ENCODE peak calls at places on chromosomes 4 and X, in six cellular contexts. S is PC-3, X is AG10803, Y is bronchial epithelial cell, O is tibial nerve, T is fibroblast of mammary gland. C is an unnamed sample.

GRCh38 chr4:123284166-123284565 is 112.4 kb upstream of the SPRY1 start:
- DNase-seq in S (no peak), T (peak; percentile 51), O (no peak), X (peak; percentile 50), Y (no peak), C (no peak)

GRCh38 chr4:53694666-53695065 is 103.4 kb upstream of the LNX1 start:
- DNase-seq in O (no peak), X (no peak), S (no peak), T (no peak), Y (no peak), C (no peak)

GRCh38 chrX:139120760-139121159 is 409.2 kb upstream of the FGF13 start:
- DNase-seq in X (peak; percentile 34), O (no peak), T (peak; percentile 6), S (peak; percentile 93), Y (peak; percentile 40), C (no peak)

GRCh38 chrX:39204945-39205344 is 403.7 kb downstream of the MID1IP1 start:
- DNase-seq in S (no peak), X (no peak), Y (no peak), O (no peak), T (no peak), C (no peak)

GRCh38 chrX:17375631-17376380 is 806 bp downstream of the NHS start:
- DNase-seq in O (peak; percentile 13), S (peak; percentile 43), X (peak; percentile 28), Y (no peak), T (peak; percentile 20), C (no peak)

GRCh38 chr4:113444386-113444785 is 317.2 kb downstream of the CAMK2D start:
- DNase-seq in S (peak; percentile 55), X (peak; percentile 70), T (peak; percentile 74), Y (peak; percentile 44), O (no peak), C (no peak)

GRCh38 chrX:81868979-81869378 is 667.1 kb downstream of the SH3BGRL start:
- DNase-seq in S (no peak), X (no peak), T (no peak), Y (no peak), O (no peak), C (no peak)

GRCh38 chr4:7186081-7186480 is 6.3 kb upstream of the SORCS2 start:
- DNase-seq in S (no peak), Y (no peak), X (no peak), T (no peak), O (peak; percentile 12), C (no peak)

GRCh38 chr4:79087091-79087490 is 147.9 kb upstream of the PAQR3 start:
- DNase-seq in Y (no peak), O (no peak), S (no peak), T (no peak), X (no peak), C (no peak)

GRCh38 chrX:70196961-70197805 is 19.9 kb downstream of the DGAT2L6 start:
- DNase-seq in O (peak; percentile 16), Y (peak; percentile 62), S (peak; percentile 88), X (peak; percentile 36), T (peak; percentile 69), C (peak; percentile 21)

GRCh38 chrX:8147216-8147615 is 23.9 kb downstream of the VCX2 start:
- DNase-seq in Y (no peak), X (no peak), T (peak; percentile 3), S (no peak), O (no peak), C (no peak)

GRCh38 chr4:128810331-128810870 is 901 bp downstream of the JADE1 start:
- DNase-seq in Y (peak; percentile 45), T (peak; percentile 57), S (peak; percentile 13), X (no peak), O (no peak), C (peak; percentile 71)

GRCh38 chrX:109872021-109872730 is 130.7 kb upstream of the TMEM164 start:
- DNase-seq in T (peak; percentile 95), X (peak; percentile 81), Y (no peak), S (no peak), O (no peak), C (no peak)

GRCh38 chr4:105088110-105088879 is 58.4 kb upstream of the TET2 start:
- DNase-seq in Y (peak; percentile 89), X (peak; percentile 92), T (peak; percentile 95), S (peak; percentile 15), O (no peak), C (peak; percentile 33)

GRCh38 chrX:100720301-100720700 is 11.6 kb downstream of the SYTL4 start:
- DNase-seq in O (no peak), Y (no peak), S (no peak), T (peak; percentile 14), X (no peak), C (no peak)

GRCh38 chr4:7761312-7761711 is 178.3 kb downstream of the AFAP1 start:
- DNase-seq in X (no peak), Y (no peak), S (no peak), T (no peak), O (no peak), C (no peak)

GRCh38 chrX:2690856-2691542 is at the start of gene CD99:
- DNase-seq in S (peak; percentile 77), O (peak; percentile 78), X (peak; percentile 91), Y (peak; percentile 46), T (peak; percentile 75), C (peak; percentile 62)

GRCh38 chr4:154660052-154660451 is 47.6 kb upstream of the FGG start:
- DNase-seq in O (no peak), S (no peak), T (peak; percentile 4), Y (no peak), X (no peak), C (no peak)

GRCh38 chr4:154658680-154659402 is 46.4 kb upstream of the FGG start:
- DNase-seq in S (no peak), X (no peak), O (no peak), Y (no peak), T (no peak), C (no peak)
- H3K4me3 ChIP-seq in S (no peak overlapping the region), X (no peak overlapping the region), O (no peak overlapping the region), Y (no peak overlapping the region), T (no peak overlapping the region), C (no peak overlapping the region)

GRCh38 chr4:169655401-169655800 is 35.0 kb downstream of the CLCN3 start:
- DNase-seq in X (no peak), S (no peak), T (no peak), Y (no peak), O (no peak), C (no peak)

GRCh38 chr4:169658970-169659735 is 38.8 kb downstream of the CLCN3 start:
- DNase-seq in Y (no peak), S (peak; percentile 7), X (no peak), T (no peak), O (no peak), C (no peak)

GRCh38 chr4:169658196-169658595 is 37.8 kb downstream of the CLCN3 start:
- DNase-seq in O (no peak), S (peak; percentile 50), T (no peak), Y (peak; percentile 53), X (no peak), C (no peak)

GRCh38 chr4:169659736-169660670 is 39.6 kb downstream of the CLCN3 start:
- DNase-seq in X (peak; percentile 97), O (no peak), T (peak; percentile 99), Y (peak; percentile 100), S (peak; percentile 96), C (peak; percentile 82)

DNA sequence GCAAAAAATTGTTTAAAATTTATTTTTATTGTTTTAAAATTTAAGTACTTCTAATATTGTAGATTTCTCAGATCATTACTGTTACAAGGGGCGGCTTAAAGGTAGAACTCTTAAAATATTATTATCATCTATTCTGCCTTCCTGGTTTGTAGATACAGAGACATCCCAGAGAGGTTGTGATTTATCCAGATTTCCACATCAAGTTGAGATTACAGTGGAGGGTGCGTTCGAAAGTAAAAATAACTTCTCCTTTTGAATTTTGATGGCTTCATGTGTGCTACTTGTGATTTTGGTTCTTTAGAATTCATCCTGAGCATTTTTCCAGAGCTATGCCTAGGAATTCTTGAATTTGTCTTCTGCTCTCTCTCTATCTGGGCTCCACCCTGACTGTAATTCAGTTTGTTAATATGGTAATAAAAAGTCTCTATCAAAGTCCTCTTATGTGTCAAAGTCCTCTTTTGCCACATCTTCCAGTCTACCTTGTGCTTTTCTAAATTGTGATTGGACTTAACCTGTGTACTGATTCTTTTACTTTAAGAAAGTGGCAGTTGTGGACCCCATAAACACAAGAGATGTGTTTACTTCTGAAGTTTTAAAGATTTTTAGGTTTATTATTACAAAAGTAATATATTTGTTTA is 37.2 kb downstream of the CLCN3 start:
- DNase-seq in T (no peak), X (no peak), S (no peak), Y (no peak), O (no peak), C (no peak)
- H3K4me3 ChIP-seq in T (no peak overlapping the region), X (no peak overlapping the region), S (no peak overlapping the region), Y (no peak overlapping the region), O (no peak overlapping the region), C (no peak overlapping the region)

DNA sequence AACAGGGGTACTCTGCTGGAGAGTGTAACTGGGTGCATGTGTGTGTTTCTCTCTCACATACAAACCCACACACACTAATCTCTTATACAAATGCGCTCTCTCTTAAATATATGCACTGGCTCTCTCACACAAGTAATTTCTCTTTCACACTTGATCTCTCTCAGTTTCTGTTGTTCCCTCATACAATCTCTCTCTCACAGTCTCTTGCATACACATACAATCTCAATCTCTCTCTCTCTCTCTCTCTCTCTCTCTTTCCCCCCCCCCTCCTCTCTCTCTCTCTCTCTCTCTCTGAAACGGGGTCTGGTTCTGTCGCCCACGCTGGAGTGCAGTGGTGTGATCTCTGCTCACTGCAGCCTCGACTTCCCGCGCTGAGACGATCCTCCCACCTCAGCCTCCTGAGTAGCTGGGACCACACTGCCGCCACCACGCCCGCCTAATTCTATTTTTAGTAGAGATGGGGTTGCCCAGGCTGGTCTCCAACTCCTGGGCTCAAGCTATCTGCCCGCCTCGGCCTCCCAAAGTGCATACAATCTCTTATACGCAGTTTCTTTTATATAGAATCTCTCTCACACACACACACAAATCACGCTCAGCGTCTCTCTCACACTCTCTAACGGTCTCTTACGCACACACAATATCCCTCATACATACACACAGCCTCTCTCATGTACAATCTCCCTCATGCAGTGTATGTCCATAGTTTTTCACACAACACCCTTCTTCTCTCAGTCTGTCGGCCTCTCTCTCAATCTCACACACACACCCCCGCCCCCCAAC is 518 bp upstream of the FAM241A start:
- DNase-seq in Y (no peak), S (no peak), X (no peak), O (no peak), T (no peak), C (no peak)
- H3K4me3 ChIP-seq in Y (peak overlapping the region; percentile 86), S (peak overlapping the region; percentile 99), X (peak overlapping the region; percentile 56), O (peak overlapping the region; percentile 35), T (peak overlapping the region; percentile 40), C (peak overlapping the region; percentile 86)

GRCh38 chr4:151226004-151226932 is 50.7 kb upstream of the PRSS48 start:
- DNase-seq in S (peak; percentile 80), T (peak; percentile 91), Y (peak; percentile 92), O (no peak), X (peak; percentile 84), C (no peak)
- H3K4me3 ChIP-seq in S (peak overlapping the region; percentile 40), T (peak overlapping the region; percentile 66), Y (no peak overlapping the region), O (peak overlapping the region; percentile 18), X (peak overlapping the region; percentile 56), C (no peak overlapping the region)